ENCODE peak calls at places on chromosome 7, in six cellular contexts. C is endothelial cell of umbilical vein, K is IMR-90, L is testis, H is HepG2, Z is upper lobe of left lung. D is an unnamed sample.

GRCh38 chr7:69690329-69690728 is 92.1 kb downstream of the AUTS2 start:
- DNase-seq in Z (peak), H (no peak), K (no peak), L (no peak), C (no peak), D (no peak)

GRCh38 chr7:78435355-78435754 is 636.8 kb downstream of the PHTF2 start:
- DNase-seq in H (no peak), L (no peak), Z (no peak), C (no peak), K (no peak), D (no peak)

GRCh38 chr7:28298870-28299484 is 113.3 kb upstream of the CREB5 start:
- DNase-seq in C (peak), H (peak), Z (no peak), K (peak), L (peak), D (peak)

GRCh38 chr7:136897676-136898075 is 29.2 kb downstream of the CHRM2 start:
- DNase-seq in Z (no peak), C (no peak), H (no peak), L (no peak), K (no peak), D (no peak)

GRCh38 chr7:28904539-28905143 is 53.5 kb downstream of the TRIL start:
- DNase-seq in C (no peak), K (no peak), L (no peak), H (no peak), Z (no peak), D (no peak)

GRCh38 chr7:114088541-114088940 is 169.7 kb upstream of the PPP1R3A start:
- DNase-seq in H (no peak), L (no peak), Z (no peak), C (no peak), K (no peak), D (no peak)

GRCh38 chr7:51139796-51140195 is 176.8 kb downstream of the COBL start:
- DNase-seq in K (no peak), C (peak), Z (no peak), L (no peak), H (no peak), D (no peak)

GRCh38 chr7:51645707-51646298 is 329.2 kb upstream of the COBL start:
- DNase-seq in H (no peak), C (no peak), L (no peak), K (no peak), Z (peak), D (no peak)

GRCh38 chr7:79936281-79936983 is 198.2 kb upstream of the GNAI1 start:
- DNase-seq in L (no peak), Z (no peak), K (peak), H (no peak), C (no peak), D (no peak)

GRCh38 chr7:114825423-114825951 is 96.4 kb upstream of the MDFIC start:
- DNase-seq in H (no peak), C (no peak), Z (no peak), L (no peak), K (no peak), D (no peak)

GRCh38 chr7:148723846-148724245 is 25.1 kb downstream of the CUL1 start:
- DNase-seq in Z (no peak), C (no peak), L (no peak), K (no peak), H (peak), D (no peak)

GRCh38 chr7:159030490-159031134 is 114.1 kb downstream of the VIPR2 start:
- DNase-seq in C (peak), L (peak), K (no peak), Z (peak), H (peak), D (peak)

GRCh38 chr7:31333301-31333700 is 7.2 kb downstream of the NEUROD6 start:
- DNase-seq in H (no peak), K (no peak), C (no peak), Z (no peak), L (no peak), D (no peak)

GRCh38 chr7:2487586-2488271 is 11.5 kb upstream of the GRIFIN start:
- DNase-seq in C (no peak), H (no peak), Z (peak), K (no peak), L (peak), D (no peak)

GRCh38 chr7:36264123-36264916 is 111.3 kb downstream of the EEPD1 start:
- DNase-seq in L (no peak), K (peak), H (no peak), Z (no peak), C (no peak), D (no peak)

GRCh38 chr7:43123457-43123856 is 11.0 kb downstream of the HECW1 start:
- DNase-seq in K (no peak), H (no peak), Z (no peak), C (no peak), L (no peak), D (no peak)

GRCh38 chr7:127588697-127589482 is 679 bp downstream of the ARF5 start:
- DNase-seq in C (peak), H (peak), Z (peak), L (peak), K (peak), D (peak)

GRCh38 chr7:55309040-55309991 is 55.8 kb upstream of the LANCL2 start:
- DNase-seq in C (no peak), H (no peak), L (no peak), Z (no peak), K (no peak), D (no peak)

GRCh38 chr7:90403174-90404113 is at the start of gene CLDN12:
- DNase-seq in L (peak), Z (peak), C (peak), K (peak), H (peak), D (peak)

GRCh38 chr7:39691821-39692220 is 68.4 kb downstream of the RALA start:
- DNase-seq in H (no peak), L (no peak), K (peak), Z (no peak), C (peak), D (no peak)

GRCh38 chr7:70665997-70666396 is 465.9 kb upstream of the GALNT17 start:
- DNase-seq in L (no peak), H (no peak), K (no peak), Z (no peak), C (no peak), D (no peak)

GRCh38 chr7:27697861-27698430 is 35.3 kb upstream of the HIBADH start:
- DNase-seq in Z (no peak), C (peak), L (no peak), K (peak), H (peak), D (peak)

GRCh38 chr7:117470777-117471176 is 9.0 kb upstream of the CFTR start:
- DNase-seq in L (no peak), K (no peak), Z (peak), C (no peak), H (no peak), D (no peak)

GRCh38 chr7:151568951-151569652 is 49.4 kb upstream of the RHEB start:
- DNase-seq in Z (no peak), C (no peak), H (no peak), L (no peak), K (no peak), D (no peak)

GRCh38 chr7:142153400-142153799 is 41.9 kb downstream of the MGAM2 start:
- DNase-seq in H (peak), Z (no peak), C (no peak), K (no peak), L (peak), D (peak)

GRCh38 chr7:138169441-138169851 is 93.2 kb downstream of the AKR1D1 start:
- DNase-seq in H (no peak), Z (no peak), K (no peak), L (no peak), C (no peak), D (no peak)

GRCh38 chr7:97439637-97440214 is 292.2 kb upstream of the TAC1 start:
- DNase-seq in Z (no peak), H (no peak), K (no peak), C (no peak), L (no peak), D (no peak)

GRCh38 chr7:157000047-157000726 is 10.3 kb downstream of the MNX1 start:
- DNase-seq in L (peak), K (no peak), C (no peak), Z (peak), H (no peak), D (no peak)

GRCh38 chr7:69395072-69395714 is 203.1 kb upstream of the AUTS2 start:
- DNase-seq in H (no peak), L (no peak), K (no peak), C (no peak), Z (no peak), D (no peak)

GRCh38 chr7:77368974-77369373 is 47.2 kb downstream of the GSAP start:
- DNase-seq in L (no peak), K (peak), Z (no peak), C (peak), H (no peak), D (no peak)

GRCh38 chr7:88001744-88002530 is 67.9 kb downstream of the ADAM22 start:
- DNase-seq in K (no peak), L (no peak), C (no peak), Z (no peak), H (no peak), D (no peak)

GRCh38 chr7:155918720-155919399 is 106.6 kb upstream of the SHH start:
- DNase-seq in C (peak), L (peak), K (peak), H (peak), Z (no peak), D (peak)

GRCh38 chr7:128752251-128752650 is 13.1 kb downstream of the CALU start:
- DNase-seq in L (no peak), H (no peak), C (no peak), K (no peak), Z (no peak), D (no peak)

GRCh38 chr7:64574481-64575159 is 11.7 kb upstream of the ZNF680 start:
- DNase-seq in L (peak), H (no peak), C (peak), Z (no peak), K (peak), D (peak)

GRCh38 chr7:96327429-96327828 is 5.5 kb upstream of the SLC25A13 start:
- DNase-seq in L (no peak), Z (no peak), K (no peak), H (peak), C (no peak), D (no peak)

GRCh38 chr7:143882020-143882610 is 19.9 kb downstream of the TCAF1 start:
- DNase-seq in C (peak), K (peak), Z (peak), L (peak), H (peak), D (no peak)

GRCh38 chr7:18177815-18178660 is 150.4 kb upstream of the PRPS1L1 start:
- DNase-seq in K (no peak), C (no peak), Z (no peak), H (peak), L (no peak), D (no peak)
- TF ChIP-seq POLR2A in K (no peak), C (no peak), Z (no peak), H (no peak), L (no peak), D (no peak)

DNA sequence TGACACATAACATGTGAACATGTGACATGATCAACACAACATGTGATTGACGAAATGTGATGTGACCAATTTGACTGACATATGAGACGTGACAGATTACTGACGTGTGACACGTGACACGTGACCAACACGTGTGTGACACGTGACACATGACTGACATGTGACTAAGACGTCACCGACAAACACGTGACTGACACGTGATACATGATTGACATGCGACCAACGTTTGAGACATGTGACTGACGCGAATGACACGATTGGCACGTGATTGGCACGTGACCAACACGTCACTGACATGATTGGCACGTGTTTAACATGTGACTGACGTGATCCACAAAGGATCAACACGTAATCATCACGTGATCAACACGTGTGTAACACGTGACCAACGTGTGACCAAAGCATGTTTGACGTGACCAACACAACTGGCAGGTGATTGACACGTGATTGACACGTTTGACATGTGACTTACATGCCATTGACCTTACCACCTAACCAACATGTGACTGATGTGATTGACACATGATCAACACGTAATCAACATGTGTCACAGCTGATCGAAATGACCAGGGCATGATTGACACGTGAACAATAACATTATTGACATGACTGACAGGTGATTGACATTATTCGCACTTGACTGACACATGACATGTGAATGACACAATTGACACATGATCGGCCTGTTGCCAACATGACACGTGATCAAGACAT is 23.7 kb downstream of the CRPPA start:
- DNase-seq in C (peak), K (peak), L (peak), Z (no peak), H (no peak), D (peak)
- TF ChIP-seq POLR2A in C (no peak), K (no peak), L (no peak), Z (no peak), H (no peak), D (no peak)

DNA sequence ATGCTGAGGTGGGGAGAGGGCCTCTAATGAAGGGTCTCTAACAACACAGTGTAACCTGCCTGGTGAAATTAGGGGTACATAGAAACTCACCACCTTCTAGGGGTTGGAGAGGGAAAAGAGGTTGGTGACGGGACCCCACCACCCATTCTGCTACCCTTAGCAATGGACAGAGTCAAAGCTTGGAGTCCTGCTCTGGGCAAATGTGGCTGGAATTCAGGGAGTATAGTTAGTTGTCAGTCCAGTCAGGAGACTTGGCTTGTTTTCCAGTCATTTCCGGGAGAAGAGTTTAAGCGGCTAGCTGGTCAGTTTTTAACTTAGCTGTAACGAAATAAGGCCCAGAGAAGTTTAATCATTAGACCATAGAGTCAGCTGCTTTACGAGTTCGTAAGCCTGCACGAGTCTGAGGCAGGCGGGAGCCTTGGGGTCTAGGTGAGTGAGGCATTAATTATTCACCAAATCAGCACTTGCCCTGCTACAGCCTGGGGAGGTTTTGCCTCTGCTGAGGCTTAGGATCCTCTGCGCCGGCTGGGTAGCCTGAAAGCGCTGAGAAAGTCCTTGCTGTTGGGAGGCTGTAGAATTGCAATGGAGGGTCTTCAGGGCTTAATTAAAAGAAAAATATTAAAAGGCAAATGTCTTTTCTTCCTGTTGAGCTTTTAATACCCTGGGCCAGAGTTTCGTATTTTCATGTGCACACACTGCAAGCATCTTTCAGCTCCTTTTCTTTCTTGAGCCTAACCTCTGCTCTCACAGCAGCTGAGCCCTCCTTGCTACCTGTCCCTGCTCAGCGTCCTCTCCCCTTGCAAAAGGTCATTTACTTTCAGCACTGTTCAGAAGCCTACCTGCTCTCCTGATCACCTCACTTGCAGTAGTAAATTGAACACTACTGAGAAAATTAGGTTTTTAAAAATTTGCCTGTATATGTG is 1.5 kb upstream of the LAMB1 start:
- DNase-seq in K (peak), H (peak), Z (no peak), L (no peak), C (peak), D (no peak)
- TF ChIP-seq POLR2A in K (no peak), H (peak), Z (no peak), L (no peak), C (peak), D (no peak)

DNA sequence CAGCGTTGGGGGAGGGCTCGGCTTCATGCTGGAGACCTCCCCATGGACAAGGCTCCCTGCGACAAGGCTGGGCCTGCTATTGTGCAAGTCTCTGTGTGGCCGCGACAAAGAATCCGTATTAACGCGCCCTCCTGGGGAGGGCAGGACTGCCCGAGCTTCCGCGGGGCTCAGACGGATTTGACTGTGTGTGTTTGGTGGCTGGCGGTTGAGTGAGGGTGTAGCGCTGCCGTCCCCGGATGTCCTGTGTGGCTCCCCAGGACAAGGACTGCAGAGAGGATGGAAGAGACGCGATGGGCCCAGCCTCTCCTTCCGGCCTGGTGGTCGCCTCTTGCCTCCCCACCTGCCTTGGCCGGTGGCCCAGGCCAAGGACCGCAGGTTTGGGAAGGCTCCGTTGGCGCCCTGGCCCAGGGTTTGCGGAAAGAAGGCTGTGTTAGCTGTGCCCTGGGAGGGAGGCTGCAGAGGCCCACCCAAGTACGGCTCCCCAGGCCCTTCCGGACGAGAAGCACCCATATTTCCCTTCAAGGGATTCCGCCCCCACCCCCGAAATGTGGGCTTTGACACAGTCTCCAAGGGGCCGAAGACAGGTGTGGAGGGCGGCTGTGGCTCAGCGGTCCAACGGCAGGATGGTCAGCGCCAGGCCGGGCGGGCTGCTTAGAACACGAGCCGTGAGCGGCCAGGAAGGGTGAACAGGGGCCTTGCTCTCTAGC is 2.3 kb downstream of the UNCX start:
- DNase-seq in Z (peak), L (no peak), H (no peak), K (no peak), C (no peak), D (no peak)
- TF ChIP-seq POLR2A in Z (no peak), L (no peak), H (no peak), K (no peak), C (no peak), D (no peak)

GRCh38 chr7:33730958-33731357 is 174.4 kb upstream of the BMPER start:
- DNase-seq in C (no peak), K (no peak), Z (no peak), L (no peak), H (no peak), D (no peak)

GRCh38 chr7:33732462-33732861 is 172.9 kb upstream of the BMPER start:
- DNase-seq in K (no peak), Z (no peak), H (peak), L (no peak), C (no peak), D (no peak)

GRCh38 chr7:33735403-33735802 is 169.9 kb upstream of the BMPER start:
- DNase-seq in C (no peak), K (no peak), Z (no peak), L (no peak), H (no peak), D (no peak)

GRCh38 chr7:33736521-33737221 is 168.7 kb upstream of the BMPER start:
- DNase-seq in H (no peak), K (no peak), L (no peak), Z (no peak), C (no peak), D (no peak)

DNA sequence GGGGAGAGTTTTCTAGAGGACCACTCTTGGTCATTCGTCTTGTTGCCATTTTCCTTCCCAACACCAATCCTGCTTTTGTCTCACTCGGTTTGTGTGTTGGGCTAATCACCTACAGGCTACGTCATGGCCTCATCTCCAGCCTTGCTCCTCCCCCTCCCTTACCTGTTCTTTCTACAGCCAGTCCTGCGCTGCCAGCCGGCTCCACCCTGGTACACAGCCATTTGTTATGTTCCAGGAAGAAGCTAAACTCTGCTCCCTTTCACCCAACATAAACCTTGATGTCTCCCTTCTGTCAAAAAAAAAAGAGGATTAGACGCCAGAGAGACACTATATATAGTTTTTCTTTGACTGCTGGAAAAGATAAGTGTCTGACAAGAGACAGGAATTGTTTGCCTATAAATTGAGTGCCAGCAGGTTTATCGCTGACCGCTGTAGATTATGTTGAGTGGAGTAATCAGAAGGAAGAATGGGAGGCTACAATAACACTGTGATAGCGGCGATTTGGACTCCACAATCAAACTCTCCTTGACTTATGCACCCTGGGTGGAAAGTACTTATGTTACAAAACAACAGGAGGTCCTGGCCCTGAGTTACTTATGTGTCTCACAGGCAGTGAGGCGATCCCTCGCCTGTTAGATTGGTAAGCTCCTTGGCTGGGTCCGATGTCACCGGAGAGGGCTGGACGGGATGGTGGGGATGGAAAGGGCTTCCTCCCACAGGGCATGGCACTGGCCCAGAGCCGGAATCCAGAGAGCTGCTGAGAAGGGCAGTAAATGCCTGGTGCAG is 171.3 kb upstream of the BMPER start:
- DNase-seq in C (peak), H (no peak), Z (no peak), L (no peak), K (no peak), D (no peak)
- TF ChIP-seq POLR2A in C (no peak), H (no peak), Z (no peak), L (no peak), K (no peak), D (no peak)

GRCh38 chr7:132261296-132261695 is 315.0 kb downstream of the PLXNA4 start:
- DNase-seq in K (no peak), C (no peak), Z (peak), L (no peak), H (no peak), D (no peak)
- TF ChIP-seq POLR2A in K (no peak), C (no peak), Z (no peak), L (no peak), H (no peak), D (no peak)

D was measured in erythroblast.